ENCODE peak calls at places on chromosomes 12 and 14, in ten cellular contexts. V is fibroblast of mammary gland, X is Peyer's patch, Q is right cardiac atrium, S is Karpas-422, I is NB4, G is AG09309, M is lung, R is kidney, D is skeletal muscle cell. W is an unnamed sample.

GRCh38 chr12:53493610-53494391 is 5.5 kb downstream of the MAP3K12 start:
- DNase-seq in G (no peak), X (no peak), V (no peak), M (no peak), R (peak), D (no peak), Q (no peak), S (no peak), I (no peak), W (no peak)

GRCh38 chr14:65206448-65207096 is 104.3 kb upstream of the MAX start:
- DNase-seq in V (peak), Q (no peak), R (no peak), D (no peak), I (peak), S (peak), X (no peak), M (no peak), G (peak), W (no peak)

GRCh38 chr12:109927622-109928021 is 27.5 kb downstream of the TCHP start:
- DNase-seq in V (peak), X (no peak), R (no peak), Q (no peak), S (peak), M (no peak), D (no peak), G (no peak), I (peak), W (no peak)

GRCh38 chr14:101116065-101116464 is 212.5 kb upstream of the RTL1 start:
- DNase-seq in R (peak), G (no peak), I (no peak), S (no peak), Q (no peak), D (no peak), V (no peak), M (peak), X (no peak), W (no peak)

GRCh38 chr12:124358572-124358971 is 63.7 kb downstream of the RFLNA start:
- DNase-seq in X (no peak), M (no peak), G (no peak), S (no peak), I (no peak), R (no peak), D (no peak), Q (no peak), V (no peak), W (no peak)

GRCh38 chr12:124636138-124636968 is 68.9 kb upstream of the NCOR2 start:
- DNase-seq in X (no peak), D (no peak), I (peak), M (no peak), S (no peak), V (peak), R (no peak), G (no peak), Q (no peak), W (no peak)

GRCh38 chr12:212799-213526 is 994 bp downstream of the SLC6A12 start:
- DNase-seq in D (no peak), M (no peak), R (peak), G (no peak), X (no peak), I (no peak), Q (peak), V (no peak), S (no peak), W (peak)

GRCh38 chr14:95521001-95521400 is 4.6 kb upstream of the SYNE3 start:
- DNase-seq in Q (no peak), M (no peak), V (no peak), S (no peak), R (no peak), G (no peak), X (no peak), I (no peak), D (no peak), W (no peak)

GRCh38 chr12:115946867-115947695 is 330.4 kb downstream of the MED13L start:
- DNase-seq in D (no peak), M (no peak), X (no peak), S (peak), V (no peak), Q (no peak), G (no peak), R (no peak), I (peak), W (no peak)

GRCh38 chr12:40375076-40375475 is 150.3 kb downstream of the LRRK2 start:
- DNase-seq in V (peak), S (peak), D (no peak), M (no peak), G (no peak), X (no peak), Q (no peak), R (no peak), I (peak), W (no peak)

GRCh38 chr12:51281202-51281924 is 11.1 kb upstream of the SMAGP start:
- DNase-seq in X (no peak), M (no peak), R (no peak), G (no peak), I (no peak), D (no peak), V (peak), S (no peak), Q (no peak), W (no peak)

GRCh38 chr12:24982250-24982649 is 33.3 kb upstream of the BCAT1 start:
- DNase-seq in X (no peak), I (no peak), D (no peak), S (no peak), G (no peak), V (no peak), Q (no peak), M (no peak), R (no peak), W (no peak)

GRCh38 chr12:646303-647038 is 16.8 kb downstream of the NINJ2 start:
- DNase-seq in M (peak), D (no peak), Q (peak), V (peak), I (no peak), S (no peak), X (no peak), G (no peak), R (no peak), W (peak)

GRCh38 chr12:108375986-108376663 is 37.0 kb upstream of the CMKLR1 start:
- DNase-seq in R (no peak), V (peak), D (no peak), Q (no peak), X (no peak), I (peak), G (peak), S (no peak), M (no peak), W (no peak)

DNA sequence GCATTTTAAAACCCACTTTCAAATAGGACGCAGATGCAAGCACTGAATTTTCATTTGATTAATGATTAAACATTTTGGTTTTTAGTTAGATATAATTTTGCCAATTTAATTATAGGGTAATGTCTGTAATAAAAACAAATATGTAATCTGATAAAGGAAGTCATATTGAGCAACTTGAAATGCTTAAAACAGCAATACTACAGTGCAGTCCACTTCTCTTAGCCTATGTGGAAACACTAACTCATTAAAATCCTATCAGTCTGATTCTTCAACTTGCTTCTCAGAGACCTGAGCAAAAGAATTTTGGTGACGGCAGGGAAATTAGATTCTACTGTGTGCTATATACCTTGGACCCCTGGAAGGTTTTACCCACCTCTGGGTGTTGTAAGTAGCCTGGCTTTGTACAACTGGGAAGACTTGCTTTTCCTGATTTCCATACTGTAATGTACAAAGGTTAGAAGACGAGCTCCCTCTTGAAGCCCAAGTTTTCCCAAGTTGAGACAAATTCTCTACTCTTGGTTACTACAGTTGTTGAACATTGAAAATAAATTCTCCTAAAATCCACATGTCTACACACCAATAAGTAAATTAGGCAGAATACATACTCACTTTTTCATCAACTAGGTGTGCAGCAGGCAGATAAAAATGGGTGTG is 4.2 kb downstream of the TRHDE start:
- DNase-seq in D (no peak), V (no peak), Q (no peak), R (no peak), M (no peak), I (no peak), G (no peak), S (no peak), X (no peak), W (no peak)
- H3K4me3 ChIP-seq in D (no peak), V (no peak), Q (peak), R (peak), M (no peak), I (no peak), G (no peak), S (no peak), X (no peak), W (no peak)

GRCh38 chr14:99943620-99944019 is 121.6 kb upstream of the EVL start:
- DNase-seq in G (no peak), Q (peak), S (no peak), R (no peak), M (no peak), I (no peak), D (no peak), X (no peak), V (no peak), W (no peak)
- H3K4me3 ChIP-seq in G (no peak), Q (no peak), S (no peak), R (no peak), M (no peak), I (no peak), D (no peak), X (no peak), V (no peak), W (no peak)

DNA sequence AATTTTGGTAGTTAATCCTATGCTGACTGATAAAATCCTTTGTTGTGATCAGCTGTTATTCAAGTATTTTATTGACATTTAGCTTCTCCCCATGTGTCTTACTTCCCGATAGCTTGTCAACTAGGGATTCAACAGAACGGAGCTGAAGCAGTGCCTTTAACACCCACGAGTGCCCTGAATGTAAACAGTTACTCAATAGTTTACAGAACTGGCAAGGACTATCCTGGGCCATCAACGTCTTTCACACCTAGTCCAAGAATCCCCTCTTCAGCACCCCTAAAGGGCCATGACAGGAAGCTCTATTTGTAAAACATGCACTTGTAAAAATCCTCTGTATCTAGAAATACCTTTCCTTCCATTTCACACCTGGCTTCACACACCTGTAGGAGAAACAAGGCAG is 45.3 kb downstream of the SETD3 start:
- DNase-seq in M (no peak), S (no peak), D (no peak), R (no peak), Q (no peak), V (no peak), I (no peak), X (no peak), G (no peak), W (no peak)
- H3K4me3 ChIP-seq in M (no peak), S (no peak), D (no peak), R (no peak), Q (no peak), V (no peak), I (no peak), X (no peak), G (no peak), W (no peak)

GRCh38 chr12:132610896-132611602 is 667 bp upstream of the LRCOL1 start:
- DNase-seq in V (no peak), D (no peak), R (peak), X (no peak), I (no peak), G (no peak), S (no peak), M (no peak), Q (no peak), W (no peak)
- H3K4me3 ChIP-seq in V (no peak), D (peak), R (no peak), X (no peak), I (no peak), G (no peak), S (no peak), M (no peak), Q (no peak), W (no peak)

GRCh38 chr14:54483073-54483745 is 5.6 kb downstream of the GMFB start:
- DNase-seq in M (no peak), G (no peak), D (no peak), I (no peak), S (peak), R (no peak), X (no peak), Q (no peak), V (no peak), W (no peak)
- H3K4me3 ChIP-seq in M (no peak), G (no peak), D (no peak), I (no peak), S (peak), R (no peak), X (no peak), Q (no peak), V (no peak), W (no peak)

DNA sequence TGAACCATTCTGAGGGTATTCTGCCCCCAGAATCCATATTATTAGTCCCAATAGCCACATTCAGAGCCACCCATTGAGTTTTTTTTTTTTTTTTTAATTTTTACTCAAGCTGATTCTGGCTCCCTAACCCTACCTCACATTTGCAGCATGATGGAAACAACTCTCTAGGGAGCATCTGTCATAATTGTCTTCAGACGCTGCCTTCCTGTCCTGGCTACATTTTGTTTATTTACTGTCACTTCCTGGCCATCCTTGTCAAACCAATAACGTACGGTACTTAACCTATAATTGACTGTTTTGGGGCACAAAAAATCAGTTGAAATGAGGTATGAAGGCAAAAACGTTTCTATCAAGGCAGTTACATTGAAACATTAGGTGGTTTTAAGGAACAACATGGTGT is 2.1 kb downstream of the GLIPR1 start:
- DNase-seq in R (no peak), D (no peak), X (no peak), Q (no peak), G (no peak), S (peak), I (peak), V (peak), M (no peak), W (no peak)
- H3K4me3 ChIP-seq in R (no peak), D (peak), X (peak), Q (peak), G (no peak), S (peak), I (peak), V (peak), M (no peak), W (peak)

GRCh38 chr14:92666251-92666650 is 82.2 kb downstream of the LGMN start:
- DNase-seq in V (no peak), Q (peak), R (no peak), M (no peak), D (no peak), X (no peak), G (no peak), I (no peak), S (no peak), W (no peak)

GRCh38 chr14:92670177-92670576 is 78.2 kb downstream of the LGMN start:
- DNase-seq in G (peak), X (no peak), V (peak), I (peak), D (peak), Q (peak), R (no peak), S (peak), M (no peak), W (no peak)

GRCh38 chr14:92668266-92668973 is 80.0 kb downstream of the LGMN start:
- DNase-seq in M (no peak), D (no peak), G (no peak), Q (peak), I (no peak), X (no peak), R (no peak), S (peak), V (no peak), W (no peak)

GRCh38 chr14:92663049-92663448 is 85.4 kb downstream of the LGMN start:
- DNase-seq in G (no peak), S (no peak), I (no peak), Q (no peak), D (no peak), V (no peak), M (no peak), X (no peak), R (no peak), W (no peak)

GRCh38 chr14:92665699-92666110 is 82.7 kb downstream of the LGMN start:
- DNase-seq in X (no peak), V (no peak), G (no peak), M (no peak), S (no peak), D (no peak), R (no peak), Q (peak), I (peak), W (no peak)
- H3K4me3 ChIP-seq in X (no peak), V (no peak), G (no peak), M (no peak), S (no peak), D (no peak), R (no peak), Q (no peak), I (peak), W (no peak)

GRCh38 chr14:23640524-23641141 is 4.5 kb downstream of the DHRS2 start:
- DNase-seq in G (peak), D (peak), X (no peak), R (peak), M (no peak), Q (peak), I (no peak), S (peak), V (peak), W (no peak)

GRCh38 chr14:23639891-23640523 is 3.8 kb downstream of the DHRS2 start:
- DNase-seq in S (no peak), V (peak), R (no peak), I (no peak), D (peak), M (no peak), G (no peak), X (no peak), Q (no peak), W (no peak)

GRCh38 chr14:23638414-23639047 is 2.4 kb downstream of the DHRS2 start:
- DNase-seq in V (no peak), S (no peak), M (no peak), I (no peak), G (no peak), X (no peak), R (no peak), D (no peak), Q (no peak), W (no peak)

GRCh38 chr14:23641180-23641914 is 5.2 kb downstream of the DHRS2 start:
- DNase-seq in D (no peak), R (no peak), I (no peak), Q (no peak), S (no peak), G (no peak), M (no peak), X (no peak), V (no peak), W (no peak)

GRCh38 chr14:23639048-23639890 is 3.1 kb downstream of the DHRS2 start:
- DNase-seq in V (no peak), G (no peak), R (no peak), X (no peak), Q (no peak), M (no peak), S (no peak), I (no peak), D (no peak), W (no peak)
- H3K4me3 ChIP-seq in V (no peak), G (no peak), R (no peak), X (no peak), Q (no peak), M (no peak), S (no peak), I (no peak), D (no peak), W (no peak)

GRCh38 chr14:23430733-23431105 is 4.7 kb downstream of the MYH7 start:
- DNase-seq in I (peak), D (no peak), M (no peak), X (no peak), Q (no peak), V (peak), G (no peak), S (no peak), R (no peak), W (no peak)

GRCh38 chr14:23430016-23430732 is 5.3 kb downstream of the MYH7 start:
- DNase-seq in X (peak), M (no peak), G (no peak), D (no peak), Q (no peak), R (no peak), V (no peak), I (no peak), S (no peak), W (peak)

GRCh38 chr14:23432946-23433345 is 2.5 kb downstream of the MYH7 start:
- DNase-seq in X (peak), G (no peak), S (no peak), R (no peak), Q (no peak), D (no peak), I (no peak), V (no peak), M (no peak), W (no peak)

GRCh38 chr14:23432102-23432925 is 3.1 kb downstream of the MYH7 start:
- DNase-seq in M (no peak), G (no peak), D (no peak), Q (no peak), X (peak), S (no peak), I (no peak), V (no peak), R (no peak), W (no peak)

DNA sequence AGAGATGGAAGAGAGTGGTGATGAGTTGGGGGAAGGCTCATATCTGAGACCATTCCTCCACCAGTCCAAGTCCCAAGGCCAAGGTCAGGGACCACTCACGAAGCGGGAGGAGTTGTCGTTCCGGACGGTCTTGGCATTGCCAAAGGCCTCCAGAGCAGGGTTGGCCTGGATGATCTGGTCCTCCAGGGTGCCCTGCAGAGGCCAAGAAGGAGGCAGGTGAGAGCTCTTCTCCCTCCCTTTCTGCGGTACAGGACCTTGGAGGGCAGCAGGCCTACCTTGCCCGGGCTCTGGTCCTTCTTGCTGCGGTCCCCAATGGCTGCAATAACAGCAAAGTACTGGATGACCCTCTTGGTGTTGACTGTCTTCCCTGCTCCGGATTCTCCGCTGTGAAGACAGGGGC is 4.0 kb downstream of the MYH7 start:
- DNase-seq in D (no peak), G (no peak), I (no peak), X (peak), M (no peak), V (no peak), S (no peak), Q (no peak), R (no peak), W (no peak)
- H3K4me3 ChIP-seq in D (no peak), G (no peak), I (no peak), X (no peak), M (no peak), V (no peak), S (no peak), Q (no peak), R (no peak), W (no peak)

GRCh38 chr12:127078577-127079350 is 1188.2 kb upstream of the TMEM132C start:
- DNase-seq in I (no peak), M (no peak), D (no peak), X (no peak), Q (no peak), R (no peak), G (no peak), S (no peak), V (no peak), W (no peak)

GRCh38 chr12:127079636-127080035 is 1187.3 kb upstream of the TMEM132C start:
- DNase-seq in V (no peak), R (no peak), D (no peak), S (no peak), G (no peak), I (no peak), X (no peak), M (no peak), Q (no peak), W (no peak)

GRCh38 chr12:127077262-127078045 is 1189.5 kb upstream of the TMEM132C start:
- DNase-seq in R (no peak), X (no peak), S (no peak), V (no peak), Q (no peak), D (no peak), G (no peak), I (no peak), M (no peak), W (no peak)

GRCh38 chr12:127081058-127081457 is 1185.9 kb upstream of the TMEM132C start:
- DNase-seq in Q (no peak), V (no peak), R (no peak), X (no peak), D (no peak), I (no peak), M (no peak), S (no peak), G (no peak), W (no peak)

GRCh38 chr12:127083028-127083949 is 1183.7 kb upstream of the TMEM132C start:
- DNase-seq in D (peak), R (no peak), Q (no peak), M (no peak), S (peak), V (peak), G (peak), X (no peak), I (peak), W (no peak)
- H3K4me3 ChIP-seq in D (peak), R (peak), Q (peak), M (no peak), S (peak), V (peak), G (peak), X (peak), I (peak), W (peak)